ENCODE peak calls at places on chromosome 22, in seven cellular contexts. R is heart left ventricle, X is neural progenitor cell, Q is GM23248, T is heart right ventricle, U is gastrocnemius medialis, N is adrenal gland. B is an unnamed sample.
A peak's percentile ranks its signal among the peaks of the same experiment; 100 is the strongest.

GRCh38 chr22:28799125-28799833 is 1.1 kb downstream of the XBP1 start:
- DNase-seq in R (no peak), X (peak; percentile 32), Q (peak; percentile 97), T (peak; percentile 35), U (peak; percentile 82), N (peak; percentile 86), B (peak; percentile 80)

GRCh38 chr22:20566420-20567260 is 59.2 kb downstream of the MED15 start:
- DNase-seq in R (no peak), X (no peak), Q (peak; percentile 93), T (no peak), U (no peak), N (peak; percentile 86), B (peak; percentile 51)

GRCh38 chr22:30650508-30651116 is 15.0 kb downstream of the SLC35E4 start:
- DNase-seq in R (no peak), X (no peak), Q (no peak), T (no peak), U (no peak), N (no peak), B (no peak)

GRCh38 chr22:40410272-40410671 is 39.9 kb downstream of the SGSM3 start:
- DNase-seq in R (no peak), X (no peak), Q (peak; percentile 61), T (no peak), U (no peak), N (no peak), B (no peak)

GRCh38 chr22:30204742-30205111 is 41.8 kb downstream of the LIF start:
- DNase-seq in R (no peak), X (no peak), Q (peak; percentile 93), T (no peak), U (no peak), N (peak; percentile 46), B (peak; percentile 70)

GRCh38 chr22:20491346-20491745 is 4.2 kb downstream of the KLHL22 start:
- DNase-seq in R (no peak), X (no peak), Q (no peak), T (no peak), U (no peak), N (no peak), B (no peak)

GRCh38 chr22:30424471-30425326 is 869 bp upstream of the MTFP1 start:
- DNase-seq in R (no peak), X (peak; percentile 57), Q (peak; percentile 70), T (no peak), U (no peak), N (peak; percentile 61), B (no peak)

GRCh38 chr22:27422442-27422841 is 379.1 kb downstream of the MN1 start:
- DNase-seq in R (no peak), X (no peak), Q (no peak), T (no peak), U (no peak), N (no peak), B (no peak)

GRCh38 chr22:18147791-18148507 is 2.0 kb upstream of the USP18 start:
- DNase-seq in R (no peak), X (no peak), Q (no peak), T (no peak), U (no peak), N (no peak), B (no peak)

GRCh38 chr22:23036684-23037428 is 33.5 kb upstream of the GNAZ start:
- DNase-seq in R (no peak), X (no peak), Q (peak; percentile 87), T (no peak), U (no peak), N (peak; percentile 69), B (no peak)

GRCh38 chr22:22776121-22776520 is 111.5 kb upstream of the IGLL5 start:
- DNase-seq in R (no peak), X (no peak), Q (no peak), T (no peak), U (no peak), N (no peak), B (no peak)

GRCh38 chr22:42919199-42919598 is 62.1 kb upstream of the ARFGAP3 start:
- DNase-seq in R (no peak), X (no peak), Q (peak; percentile 72), T (no peak), U (peak; percentile 65), N (peak; percentile 74), B (no peak)

GRCh38 chr22:44828193-44828592 is 75.8 kb downstream of the ARHGAP8 start:
- DNase-seq in R (no peak), X (peak; percentile 60), Q (peak; percentile 30), T (no peak), U (no peak), N (no peak), B (no peak)

GRCh38 chr22:27537481-27537891 is 264.1 kb downstream of the MN1 start:
- DNase-seq in R (peak; percentile 34), X (no peak), Q (peak; percentile 9), T (peak; percentile 19), U (no peak), N (no peak), B (no peak)

GRCh38 chr22:32518848-32519247 is 44.2 kb downstream of the FBXO7 start:
- DNase-seq in R (no peak), X (no peak), Q (no peak), T (no peak), U (no peak), N (no peak), B (no peak)

GRCh38 chr22:36221799-36222751 is 17.3 kb downstream of the APOL2 start:
- DNase-seq in R (no peak), X (peak; percentile 81), Q (peak; percentile 55), T (peak; percentile 51), U (peak; percentile 40), N (peak; percentile 72), B (peak; percentile 39)

GRCh38 chr22:36223504-36223903 is 15.8 kb downstream of the APOL2 start:
- DNase-seq in R (no peak), X (no peak), Q (no peak), T (no peak), U (peak; percentile 88), N (peak; percentile 39), B (peak; percentile 73)

GRCh38 chr22:36222887-36223450 is 16.4 kb downstream of the APOL2 start:
- DNase-seq in R (no peak), X (no peak), Q (no peak), T (no peak), U (no peak), N (peak; percentile 39), B (no peak)

GRCh38 chr22:36218648-36219047 is 17.0 kb upstream of the APOL4 start:
- DNase-seq in R (no peak), X (no peak), Q (no peak), T (no peak), U (no peak), N (no peak), B (no peak)

GRCh38 chr22:36220457-36220921 is 18.8 kb downstream of the APOL2 start:
- DNase-seq in R (no peak), X (peak; percentile 31), Q (peak; percentile 92), T (peak; percentile 21), U (peak; percentile 37), N (peak; percentile 63), B (peak; percentile 42)
- H3K4me3 ChIP-seq in R (no peak overlapping the region), X (peak overlapping the region; percentile 19), Q (peak overlapping the region; percentile 63), T (no peak overlapping the region), U (no peak overlapping the region), N (no peak overlapping the region), B (no peak overlapping the region)

DNA sequence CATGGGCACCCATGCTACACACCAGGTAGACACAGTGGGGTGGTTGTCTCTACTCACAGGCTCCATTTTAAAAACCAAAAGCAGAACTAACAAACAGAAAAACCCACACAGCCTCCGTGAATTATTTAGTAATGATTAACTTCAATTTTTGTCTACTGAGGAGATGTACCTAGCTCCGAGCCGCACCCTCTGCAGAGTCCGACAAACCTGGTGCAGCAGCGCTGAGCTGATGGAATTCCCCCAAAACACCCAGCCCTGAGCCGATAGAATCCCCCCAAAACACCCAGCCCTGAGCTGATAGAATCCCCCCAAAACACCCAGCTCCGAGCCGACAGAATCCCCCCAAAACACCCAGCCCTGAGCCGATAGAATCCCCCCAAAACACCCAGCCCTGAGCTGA is 927.0 kb downstream of the BRD1 start:
- DNase-seq in R (no peak), X (no peak), Q (no peak), T (no peak), U (no peak), N (no peak), B (no peak)
- H3K9me3 ChIP-seq in R (no peaks in the 10 kb centered on the region), X (no peaks in the 10 kb centered on the region), Q (no peaks in the 10 kb centered on the region), T (no peaks in the 10 kb centered on the region), U (no peaks in the 10 kb centered on the region), N (no peaks in the 10 kb centered on the region), B (no peaks in the 10 kb centered on the region)

GRCh38 chr22:37564111-37564711 is 3.9 kb downstream of the CDC42EP1 start:
- DNase-seq in R (peak; percentile 67), X (no peak), Q (peak; percentile 40), T (peak; percentile 79), U (no peak), N (peak; percentile 82), B (no peak)
- H3K4me3 ChIP-seq in R (no peak overlapping the region), X (no peak overlapping the region), Q (peak overlapping the region; percentile 62), T (peak overlapping the region; percentile 68), U (no peak overlapping the region), N (no peak overlapping the region), B (peak overlapping the region; percentile 72)

DNA sequence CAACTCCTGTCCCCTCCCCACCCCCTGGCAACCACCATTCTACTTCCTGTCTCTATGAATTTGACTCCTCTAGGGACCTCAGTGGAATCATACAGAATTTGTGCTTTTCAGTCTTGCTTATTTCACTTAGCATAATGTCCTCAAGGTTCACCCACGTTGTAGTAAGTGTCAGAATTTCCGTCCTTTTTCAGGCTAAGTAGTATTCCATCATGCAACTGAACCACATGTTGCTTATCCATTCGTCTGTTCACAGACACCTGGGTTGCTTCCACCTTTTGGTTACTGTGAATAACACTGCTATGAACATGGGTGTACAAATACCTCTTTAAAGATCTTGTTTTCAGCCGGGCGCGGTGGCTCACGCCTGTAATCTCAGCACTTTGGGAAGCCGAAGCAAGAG is 16.5 kb downstream of the CELSR1 start:
- DNase-seq in R (no peak), X (no peak), Q (no peak), T (no peak), U (no peak), N (no peak), B (no peak)
- H3K9me3 ChIP-seq in R (no peaks in the 10 kb centered on the region), X (no peaks in the 10 kb centered on the region), Q (no peaks in the 10 kb centered on the region), T (no peaks in the 10 kb centered on the region), U (no peaks in the 10 kb centered on the region), N (no peaks in the 10 kb centered on the region), B (no peaks in the 10 kb centered on the region)

GRCh38 chr22:21568207-21569075 is 927 bp downstream of the UBE2L3 start:
- DNase-seq in R (peak; percentile 23), X (peak; percentile 59), Q (peak; percentile 74), T (peak; percentile 24), U (peak; percentile 19), N (no peak), B (peak; percentile 64)
- H3K4me3 ChIP-seq in R (peak overlapping the region; percentile 78), X (peak overlapping the region; percentile 98), Q (peak overlapping the region; percentile 89), T (peak overlapping the region; percentile 90), U (peak overlapping the region; percentile 71), N (peak overlapping the region; percentile 94), B (peak overlapping the region; percentile 94)

B was measured in psoas muscle.